ENCODE peak calls at places on chromosome 12, in eight cellular contexts. Z is stimulated activated CD4-positive, alpha-beta T cell treated with anti-CD3 and anti-CD28 coated beads, Interleukin-1b, Interleukin-23, amount 100 ng/mL, for 1 hour; C is pons; T is NCI-H1105; U is BJ; N is GM12864; S is midbrain; R is GM03348. O is an unnamed sample.

GRCh38 chr12:2876431-2877046 is 435 bp downstream of the FOXM1 start:
- DNase-seq in Z (no peak), C (no peak), T (no peak), U (no peak), N (no peak), S (no peak), R (peak; percentile 33), O (peak; percentile 47)

GRCh38 chr12:57152408-57153038 is 5.1 kb upstream of the LRP1-AS start:
- DNase-seq in Z (no peak), C (peak; percentile 70), T (no peak), U (no peak), N (no peak), S (peak; percentile 28), R (peak; percentile 69), O (no peak)

GRCh38 chr12:131829351-131829794 is 1.2 kb downstream of the MMP17 start:
- DNase-seq in Z (no peak), C (no peak), T (peak; percentile 3), U (no peak), N (no peak), S (no peak), R (peak; percentile 59), O (no peak)

GRCh38 chr12:104218935-104219334 is 3.4 kb downstream of the TXNRD1 start:
- DNase-seq in Z (no peak), C (no peak), T (no peak), U (no peak), N (no peak), S (no peak), R (no peak), O (no peak)

GRCh38 chr12:57127710-57128518 is at the start of gene LRP1:
- DNase-seq in Z (peak; percentile 45), C (peak; percentile 65), T (peak; percentile 34), U (no peak), N (no peak), S (peak; percentile 86), R (peak; percentile 94), O (peak; percentile 90)

GRCh38 chr12:124395284-124395752 is 100.4 kb downstream of the RFLNA start:
- DNase-seq in Z (no peak), C (no peak), T (no peak), U (no peak), N (no peak), S (no peak), R (no peak), O (no peak)

GRCh38 chr12:131438874-131439273 is 272.0 kb upstream of the SFSWAP start:
- DNase-seq in Z (no peak), C (no peak), T (no peak), U (no peak), N (no peak), S (no peak), R (no peak), O (no peak)

GRCh38 chr12:60191271-60191670 is 595.4 kb downstream of the SLC16A7 start:
- DNase-seq in Z (no peak), C (no peak), T (no peak), U (no peak), N (no peak), S (no peak), R (no peak), O (no peak)

GRCh38 chr12:48956279-48957140 is 777 bp downstream of the ARF3 start:
- DNase-seq in Z (no peak), C (peak; percentile 84), T (peak; percentile 68), U (peak; percentile 88), N (no peak), S (peak; percentile 72), R (peak; percentile 96), O (peak; percentile 89)

GRCh38 chr12:66131067-66131688 is 628 bp upstream of the LLPH start:
- DNase-seq in Z (no peak), C (no peak), T (no peak), U (no peak), N (peak; percentile 18), S (no peak), R (no peak), O (no peak)

GRCh38 chr12:13947237-13947945 is 34.0 kb downstream of the GRIN2B start:
- DNase-seq in Z (no peak), C (no peak), T (no peak), U (no peak), N (no peak), S (no peak), R (no peak), O (no peak)

O was measured in Right ventricle myocardium superior.